ENCODE peak calls at places on chromosomes 6 and 20, in six cellular contexts. One of them, this sample, is unnamed.

GRCh38 chr6:154613137-154613676 is 102.7 kb upstream of the CNKSR3 start:
- DNase-seq in endothelial cell of umbilical vein: peak; percentile 85
- DNase-seq in neural crest cell: no peak
- DNase-seq in AG09309: peak; percentile 57
- DNase-seq in fibroblast of mammary gland: peak; percentile 77
- DNase-seq in CD14-positive monocyte: no peak
- DNase-seq in this sample: no peak

GRCh38 chr20:41308290-41308691 is 9.2 kb downstream of the ZHX3 start:
- DNase-seq in endothelial cell of umbilical vein: peak; percentile 59
- DNase-seq in neural crest cell: no peak
- DNase-seq in AG09309: no peak
- DNase-seq in fibroblast of mammary gland: peak; percentile 85
- DNase-seq in CD14-positive monocyte: no peak
- DNase-seq in this sample: no peak

GRCh38 chr20:41029150-41029872 is 689 bp downstream of the TOP1 start:
- DNase-seq in endothelial cell of umbilical vein: peak; percentile 54
- DNase-seq in neural crest cell: peak; percentile 15
- DNase-seq in AG09309: no peak
- DNase-seq in fibroblast of mammary gland: no peak
- DNase-seq in CD14-positive monocyte: no peak
- DNase-seq in this sample: peak; percentile 61

GRCh38 chr6:107657755-107658461 is 166.2 kb downstream of the SCML4 start:
- DNase-seq in endothelial cell of umbilical vein: peak; percentile 79
- DNase-seq in neural crest cell: no peak
- DNase-seq in AG09309: no peak
- DNase-seq in fibroblast of mammary gland: peak; percentile 69
- DNase-seq in CD14-positive monocyte: peak; percentile 76
- DNase-seq in this sample: peak; percentile 66

GRCh38 chr6:121465101-121465500 is 29.7 kb downstream of the GJA1 start:
- DNase-seq in endothelial cell of umbilical vein: no peak
- DNase-seq in neural crest cell: no peak
- DNase-seq in AG09309: no peak
- DNase-seq in fibroblast of mammary gland: no peak
- DNase-seq in CD14-positive monocyte: no peak
- DNase-seq in this sample: no peak

GRCh38 chr6:116101298-116101718 is 655 bp downstream of the NT5DC1 start:
- DNase-seq in endothelial cell of umbilical vein: no peak
- DNase-seq in neural crest cell: no peak
- DNase-seq in AG09309: no peak
- DNase-seq in fibroblast of mammary gland: no peak
- DNase-seq in CD14-positive monocyte: no peak
- DNase-seq in this sample: no peak

GRCh38 chr6:159252955-159253508 is 83.8 kb downstream of the FNDC1 start:
- DNase-seq in endothelial cell of umbilical vein: no peak
- DNase-seq in neural crest cell: peak; percentile 12
- DNase-seq in AG09309: no peak
- DNase-seq in fibroblast of mammary gland: peak; percentile 60
- DNase-seq in CD14-positive monocyte: no peak
- DNase-seq in this sample: peak; percentile 68

GRCh38 chr6:122648726-122649125 is 38.5 kb downstream of the PKIB start:
- DNase-seq in endothelial cell of umbilical vein: no peak
- DNase-seq in neural crest cell: no peak
- DNase-seq in AG09309: no peak
- DNase-seq in fibroblast of mammary gland: no peak
- DNase-seq in CD14-positive monocyte: no peak
- DNase-seq in this sample: no peak

GRCh38 chr6:170393807-170394399 is 87.3 kb downstream of the FAM120B start:
- DNase-seq in endothelial cell of umbilical vein: no peak
- DNase-seq in neural crest cell: no peak
- DNase-seq in AG09309: no peak
- DNase-seq in fibroblast of mammary gland: no peak
- DNase-seq in CD14-positive monocyte: no peak
- DNase-seq in this sample: no peak

GRCh38 chr6:168217880-168218537 is 101.6 kb downstream of the DACT2 start:
- DNase-seq in endothelial cell of umbilical vein: no peak
- DNase-seq in neural crest cell: no peak
- DNase-seq in AG09309: no peak
- DNase-seq in fibroblast of mammary gland: no peak
- DNase-seq in CD14-positive monocyte: no peak
- DNase-seq in this sample: no peak

GRCh38 chr6:28589234-28589951 is 63.7 kb downstream of the GPX5 start:
- DNase-seq in endothelial cell of umbilical vein: peak; percentile 81
- DNase-seq in neural crest cell: peak; percentile 61
- DNase-seq in AG09309: peak; percentile 78
- DNase-seq in fibroblast of mammary gland: peak; percentile 97
- DNase-seq in CD14-positive monocyte: no peak
- DNase-seq in this sample: peak; percentile 54

GRCh38 chr6:167707686-167708500 is 118.8 kb upstream of the AFDN start:
- DNase-seq in endothelial cell of umbilical vein: no peak
- DNase-seq in neural crest cell: no peak
- DNase-seq in AG09309: no peak
- DNase-seq in fibroblast of mammary gland: no peak
- DNase-seq in CD14-positive monocyte: no peak
- DNase-seq in this sample: no peak

GRCh38 chr6:43014434-43014909 is 423 bp downstream of the KLHDC3 start:
- DNase-seq in endothelial cell of umbilical vein: peak; percentile 44
- DNase-seq in neural crest cell: no peak
- DNase-seq in AG09309: no peak
- DNase-seq in fibroblast of mammary gland: peak; percentile 45
- DNase-seq in CD14-positive monocyte: no peak
- DNase-seq in this sample: no peak

GRCh38 chr20:10453241-10453640 is 18.1 kb downstream of the SLX4IP start:
- DNase-seq in endothelial cell of umbilical vein: no peak
- DNase-seq in neural crest cell: no peak
- DNase-seq in AG09309: no peak
- DNase-seq in fibroblast of mammary gland: no peak
- DNase-seq in CD14-positive monocyte: no peak
- DNase-seq in this sample: peak; percentile 42

GRCh38 chr20:57967364-57967763 is 257.5 kb upstream of the PMEPA1 start:
- DNase-seq in endothelial cell of umbilical vein: no peak
- DNase-seq in neural crest cell: no peak
- DNase-seq in AG09309: no peak
- DNase-seq in fibroblast of mammary gland: no peak
- DNase-seq in CD14-positive monocyte: no peak
- DNase-seq in this sample: no peak

GRCh38 chr6:149154137-149154900 is 163.2 kb upstream of the TAB2 start:
- DNase-seq in endothelial cell of umbilical vein: no peak
- DNase-seq in neural crest cell: no peak
- DNase-seq in AG09309: no peak
- DNase-seq in fibroblast of mammary gland: peak; percentile 25
- DNase-seq in CD14-positive monocyte: no peak
- DNase-seq in this sample: no peak

GRCh38 chr6:117906905-117907599 is at the start of gene SLC35F1:
- DNase-seq in endothelial cell of umbilical vein: peak; percentile 31
- DNase-seq in neural crest cell: peak; percentile 84
- DNase-seq in AG09309: no peak
- DNase-seq in fibroblast of mammary gland: no peak
- DNase-seq in CD14-positive monocyte: no peak
- DNase-seq in this sample: peak; percentile 78

GRCh38 chr6:110828396-110828795 is 13.1 kb upstream of the CDK19 start:
- DNase-seq in endothelial cell of umbilical vein: no peak
- DNase-seq in neural crest cell: no peak
- DNase-seq in AG09309: no peak
- DNase-seq in fibroblast of mammary gland: peak; percentile 43
- DNase-seq in CD14-positive monocyte: peak; percentile 56
- DNase-seq in this sample: no peak

GRCh38 chr6:15800821-15801617 is 138.2 kb upstream of the DTNBP1 start:
- DNase-seq in endothelial cell of umbilical vein: no peak
- DNase-seq in neural crest cell: no peak
- DNase-seq in AG09309: no peak
- DNase-seq in fibroblast of mammary gland: peak; percentile 4
- DNase-seq in CD14-positive monocyte: no peak
- DNase-seq in this sample: no peak

GRCh38 chr6:52570291-52570700 is 6.6 kb downstream of the TRAM2 start:
- DNase-seq in endothelial cell of umbilical vein: peak; percentile 36
- DNase-seq in neural crest cell: no peak
- DNase-seq in AG09309: no peak
- DNase-seq in fibroblast of mammary gland: peak; percentile 73
- DNase-seq in CD14-positive monocyte: no peak
- DNase-seq in this sample: no peak

GRCh38 chr6:168428052-168428829 is 12.7 kb upstream of the SMOC2 start:
- DNase-seq in endothelial cell of umbilical vein: no peak
- DNase-seq in neural crest cell: no peak
- DNase-seq in AG09309: no peak
- DNase-seq in fibroblast of mammary gland: no peak
- DNase-seq in CD14-positive monocyte: no peak
- DNase-seq in this sample: no peak

GRCh38 chr6:118968416-118968815 is 33.5 kb upstream of the MCM9 start:
- DNase-seq in endothelial cell of umbilical vein: peak; percentile 44
- DNase-seq in neural crest cell: no peak
- DNase-seq in AG09309: no peak
- DNase-seq in fibroblast of mammary gland: peak; percentile 46
- DNase-seq in CD14-positive monocyte: no peak
- DNase-seq in this sample: no peak
- TF ChIP-seq CTCF in endothelial cell of umbilical vein: peak; percentile 28
- TF ChIP-seq CTCF in neural crest cell: peak; percentile 64
- TF ChIP-seq CTCF in AG09309: no peak
- TF ChIP-seq CTCF in fibroblast of mammary gland: peak; percentile 27
- TF ChIP-seq CTCF in CD14-positive monocyte: no peak
- TF ChIP-seq CTCF in this sample: no peak

DNA sequence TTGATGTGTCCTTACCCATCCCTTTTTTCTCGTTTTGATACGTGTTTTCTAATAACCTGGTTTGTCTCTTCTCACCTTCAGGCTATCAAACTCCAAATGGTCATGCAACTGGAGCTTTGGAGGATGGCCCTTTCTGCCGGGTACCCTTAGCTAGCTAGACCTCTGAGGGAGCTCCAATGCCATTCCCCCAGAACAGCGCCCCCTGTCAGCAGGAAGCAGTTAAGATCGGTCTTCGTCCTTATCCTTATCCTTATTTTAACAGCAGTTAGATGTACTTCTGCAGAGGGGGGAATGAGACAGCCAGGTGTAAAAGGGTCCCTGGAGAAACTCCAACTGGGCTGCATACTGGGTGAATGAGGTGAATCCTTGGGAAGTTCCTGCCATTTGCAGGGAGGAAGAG is 37.2 kb downstream of the SEL1L2 start:
- DNase-seq in endothelial cell of umbilical vein: no peak
- DNase-seq in neural crest cell: no peak
- DNase-seq in AG09309: no peak
- DNase-seq in fibroblast of mammary gland: no peak
- DNase-seq in CD14-positive monocyte: no peak
- DNase-seq in this sample: no peak
- TF ChIP-seq CTCF in endothelial cell of umbilical vein: no peak
- TF ChIP-seq CTCF in neural crest cell: no peak
- TF ChIP-seq CTCF in AG09309: no peak
- TF ChIP-seq CTCF in fibroblast of mammary gland: no peak
- TF ChIP-seq CTCF in CD14-positive monocyte: no peak
- TF ChIP-seq CTCF in this sample: no peak

GRCh38 chr6:157614026-157614484 is 209.0 kb upstream of the SNX9 start:
- DNase-seq in endothelial cell of umbilical vein: no peak
- DNase-seq in neural crest cell: no peak
- DNase-seq in AG09309: peak; percentile 67
- DNase-seq in fibroblast of mammary gland: peak; percentile 77
- DNase-seq in CD14-positive monocyte: no peak
- DNase-seq in this sample: no peak
- TF ChIP-seq CTCF in endothelial cell of umbilical vein: no peak
- TF ChIP-seq CTCF in neural crest cell: no peak
- TF ChIP-seq CTCF in AG09309: peak; percentile 18
- TF ChIP-seq CTCF in fibroblast of mammary gland: no peak
- TF ChIP-seq CTCF in CD14-positive monocyte: no peak
- TF ChIP-seq CTCF in this sample: no peak

DNA sequence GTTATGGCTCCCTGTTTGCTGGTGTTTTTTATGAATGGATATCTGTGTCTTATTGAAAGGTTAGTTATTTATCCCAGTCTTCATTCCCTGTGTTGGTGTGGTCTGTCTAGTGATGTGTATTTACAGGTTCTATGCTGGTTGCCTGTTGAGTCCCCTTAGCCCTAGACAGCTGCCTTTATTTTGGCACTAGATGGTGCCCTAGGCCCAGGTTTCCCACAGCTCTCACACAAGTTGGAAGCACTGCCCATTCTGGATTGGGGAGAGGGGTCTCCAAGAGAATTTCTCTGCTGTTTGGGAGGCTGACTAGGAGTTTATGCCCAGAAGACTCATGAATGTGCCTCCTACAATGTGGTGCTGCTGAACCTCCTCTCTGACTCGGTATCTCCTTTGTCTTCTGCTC is 12.4 kb downstream of the GRM1 start:
- DNase-seq in endothelial cell of umbilical vein: peak; percentile 40
- DNase-seq in neural crest cell: no peak
- DNase-seq in AG09309: no peak
- DNase-seq in fibroblast of mammary gland: peak; percentile 23
- DNase-seq in CD14-positive monocyte: no peak
- DNase-seq in this sample: no peak
- TF ChIP-seq CTCF in endothelial cell of umbilical vein: peak; percentile 46
- TF ChIP-seq CTCF in neural crest cell: peak; percentile 55
- TF ChIP-seq CTCF in AG09309: peak; percentile 58
- TF ChIP-seq CTCF in fibroblast of mammary gland: peak; percentile 39
- TF ChIP-seq CTCF in CD14-positive monocyte: no peak
- TF ChIP-seq CTCF in this sample: no peak

DNA sequence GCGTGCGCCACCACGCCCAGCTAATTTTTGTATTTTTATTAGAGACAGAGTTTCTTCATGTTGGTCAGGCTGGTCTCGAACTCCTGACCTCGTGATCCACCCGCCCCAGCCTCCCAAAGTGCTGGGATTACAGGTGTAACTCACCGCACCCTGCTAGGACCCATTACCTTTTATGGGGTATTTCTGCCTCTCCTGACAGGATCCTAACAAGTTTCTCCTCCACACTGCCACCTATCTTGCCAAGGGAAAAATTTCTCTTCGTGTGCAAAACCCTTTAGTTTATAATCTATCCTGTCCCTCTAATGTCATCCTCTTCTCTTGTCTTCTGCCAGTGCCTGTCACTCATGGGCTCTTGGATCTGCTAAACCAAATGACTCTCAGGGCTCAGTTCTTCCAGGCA is 1.9 kb downstream of the STMND1 start:
- DNase-seq in endothelial cell of umbilical vein: no peak
- DNase-seq in neural crest cell: no peak
- DNase-seq in AG09309: no peak
- DNase-seq in fibroblast of mammary gland: no peak
- DNase-seq in CD14-positive monocyte: no peak
- DNase-seq in this sample: no peak
- TF ChIP-seq CTCF in endothelial cell of umbilical vein: peak; percentile 7
- TF ChIP-seq CTCF in neural crest cell: peak; percentile 28
- TF ChIP-seq CTCF in AG09309: peak; percentile 21
- TF ChIP-seq CTCF in fibroblast of mammary gland: peak; percentile 25
- TF ChIP-seq CTCF in CD14-positive monocyte: no peak
- TF ChIP-seq CTCF in this sample: no peak